ENCODE peak calls at places on chromosomes 13 and 19, in four cellular contexts. R is GM12878, C is H1, G is K562. O is an unnamed sample.

GRCh38 chr19:9538183-9539058 is at the start of gene ZNF426:
- DNase-seq in R (peak), C (peak), G (peak), O (peak)

GRCh38 chr13:39347926-39348901 is 254.8 kb downstream of the LHFPL6 start:
- DNase-seq in R (no peak), C (peak), G (no peak), O (no peak)

GRCh38 chr19:51514866-51515481 is 13.4 kb upstream of the SIGLEC12 start:
- DNase-seq in R (peak), C (no peak), G (peak), O (peak)

GRCh38 chr19:32174386-32175113 is 170.9 kb upstream of the ZNF507 start:
- DNase-seq in R (no peak), C (peak), G (no peak), O (no peak)

GRCh38 chr13:99205621-99206220 is 5.1 kb downstream of the UBAC2 start:
- DNase-seq in R (no peak), C (peak), G (no peak), O (no peak)

GRCh38 chr19:41415154-41415571 is 12.0 kb downstream of the B3GNT8 start:
- DNase-seq in R (no peak), C (no peak), G (no peak), O (no peak)

GRCh38 chr13:32746474-32746873 is 160.2 kb downstream of the PDS5B start:
- DNase-seq in R (no peak), C (no peak), G (no peak), O (no peak)

GRCh38 chr13:30346789-30347167 is 39.4 kb upstream of the KATNAL1 start:
- DNase-seq in R (no peak), C (no peak), G (no peak), O (no peak)

GRCh38 chr19:42166336-42166735 is 34.1 kb upstream of the POU2F2 start:
- DNase-seq in R (no peak), C (no peak), G (no peak), O (no peak)

GRCh38 chr13:49641810-49642291 is 13.5 kb downstream of the ARL11 start:
- DNase-seq in R (no peak), C (no peak), G (peak), O (no peak)

GRCh38 chr13:20119960-20120359 is 40.9 kb downstream of the GJA3 start:
- DNase-seq in R (no peak), C (no peak), G (no peak), O (no peak)

GRCh38 chr19:19997656-19998268 is 41.5 kb downstream of the ZNF682 start:
- DNase-seq in R (no peak), C (peak), G (peak), O (no peak)
- TF ChIP-seq CBX5 in R (no peak), C (no peak), G (no peak), O (no peak)

DNA sequence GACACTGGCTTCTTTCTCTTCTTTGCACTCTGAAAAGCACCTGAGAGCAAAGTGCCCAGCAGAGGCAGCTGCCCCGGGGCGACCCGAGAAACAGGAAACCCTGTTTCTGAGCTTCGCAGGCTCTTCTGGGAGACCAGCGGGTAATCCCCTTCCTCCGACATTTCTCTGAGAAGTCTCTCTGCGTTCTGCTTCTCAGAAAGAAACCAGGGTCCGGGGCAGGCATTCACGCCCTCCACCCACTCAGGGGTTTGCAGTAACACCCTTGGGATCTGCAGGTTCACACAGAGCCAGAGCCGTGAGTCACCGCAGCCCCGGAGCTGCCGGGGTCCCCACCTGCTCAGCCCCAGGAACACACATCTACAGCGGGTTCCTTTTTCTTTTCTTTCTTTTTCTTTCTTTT is 86.0 kb downstream of the GADD45B start:
- DNase-seq in R (peak), C (no peak), G (no peak), O (no peak)
- TF ChIP-seq CBX5 in R (peak), C (no peak), G (no peak), O (no peak)

GRCh38 chr19:53992211-53992610 is 774 bp downstream of the CACNG6 start:
- DNase-seq in R (no peak), C (no peak), G (no peak), O (no peak)

GRCh38 chr19:53992815-53993214 is 1.4 kb downstream of the CACNG6 start:
- DNase-seq in R (no peak), C (no peak), G (no peak), O (no peak)

GRCh38 chr19:53993448-53993847 is 2.0 kb downstream of the CACNG6 start:
- DNase-seq in R (no peak), C (no peak), G (no peak), O (no peak)

GRCh38 chr19:53989600-53990533 is 1.6 kb upstream of the CACNG6 start:
- DNase-seq in R (no peak), C (no peak), G (no peak), O (no peak)

GRCh38 chr19:53991224-53992113 is at the start of gene CACNG6:
- DNase-seq in R (no peak), C (peak), G (peak), O (no peak)
- TF ChIP-seq CBX5 in R (no peak), C (no peak), G (no peak), O (no peak)

DNA sequence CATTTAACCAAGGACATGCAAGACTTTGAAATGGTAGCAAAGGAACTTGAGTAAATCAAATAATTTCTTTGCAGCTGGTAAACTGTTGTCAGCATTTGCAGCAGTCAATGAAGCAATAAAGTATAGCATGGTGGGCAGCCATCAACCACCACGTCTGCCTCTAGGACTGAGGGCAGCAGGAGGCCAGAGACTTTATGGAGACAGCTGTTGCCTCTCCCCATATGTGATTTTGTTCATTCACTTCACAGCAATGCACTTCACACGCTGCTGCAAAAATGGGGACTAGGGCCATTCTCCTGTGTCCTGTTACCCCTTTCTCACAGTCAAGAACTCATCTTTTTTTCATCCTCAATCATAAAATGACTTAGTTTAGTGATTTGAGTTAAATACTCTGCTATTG is 51.3 kb upstream of the PCDH9 start:
- DNase-seq in R (no peak), C (no peak), G (no peak), O (no peak)
- TF ChIP-seq CBX5 in R (no peak), C (no peak), G (no peak), O (no peak)

GRCh38 chr19:55451522-55452380 is 8.7 kb upstream of the SHISA7 start:
- DNase-seq in R (no peak), C (peak), G (peak), O (no peak)
- TF ChIP-seq CBX5 in R (no peak), C (no peak), G (no peak), O (no peak)

DNA sequence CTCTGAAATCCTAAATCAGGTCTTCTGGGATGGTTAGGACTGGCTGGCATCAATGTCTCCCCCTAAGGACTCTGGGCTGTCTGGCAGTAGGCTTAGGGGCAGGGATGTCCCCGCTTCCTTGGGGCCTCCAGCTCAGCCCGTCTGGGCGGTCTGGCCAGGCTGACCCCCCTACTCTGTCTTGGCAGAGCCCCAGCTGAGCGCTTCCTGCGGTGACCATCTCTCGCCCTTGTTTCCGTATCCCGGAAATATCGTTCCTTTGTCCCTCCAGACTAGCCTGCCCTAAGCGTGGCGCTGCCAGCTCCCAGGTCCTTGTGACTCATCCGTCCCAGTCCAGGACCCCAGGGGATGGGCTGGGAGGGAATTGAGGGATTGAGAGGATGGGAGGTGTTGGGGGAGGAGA is 11.3 kb downstream of the GTPBP3 start:
- DNase-seq in R (no peak), C (peak), G (peak), O (peak)
- TF ChIP-seq CBX5 in R (no peak), C (no peak), G (no peak), O (no peak)

GRCh38 chr13:79490326-79490725 is 9.4 kb downstream of the NDFIP2 start:
- DNase-seq in R (no peak), C (no peak), G (no peak), O (no peak)

GRCh38 chr13:79485451-79485850 is 4.5 kb downstream of the NDFIP2 start:
- DNase-seq in R (no peak), C (no peak), G (no peak), O (no peak)

GRCh38 chr13:79485014-79485441 is 4.1 kb downstream of the NDFIP2 start:
- DNase-seq in R (no peak), C (no peak), G (no peak), O (peak)

GRCh38 chr13:79483302-79483701 is 2.3 kb downstream of the NDFIP2 start:
- DNase-seq in R (no peak), C (no peak), G (no peak), O (no peak)

GRCh38 chr13:79486433-79487188 is 5.7 kb downstream of the NDFIP2 start:
- DNase-seq in R (no peak), C (no peak), G (no peak), O (no peak)
- TF ChIP-seq CBX5 in R (no peak), C (no peak), G (no peak), O (no peak)

DNA sequence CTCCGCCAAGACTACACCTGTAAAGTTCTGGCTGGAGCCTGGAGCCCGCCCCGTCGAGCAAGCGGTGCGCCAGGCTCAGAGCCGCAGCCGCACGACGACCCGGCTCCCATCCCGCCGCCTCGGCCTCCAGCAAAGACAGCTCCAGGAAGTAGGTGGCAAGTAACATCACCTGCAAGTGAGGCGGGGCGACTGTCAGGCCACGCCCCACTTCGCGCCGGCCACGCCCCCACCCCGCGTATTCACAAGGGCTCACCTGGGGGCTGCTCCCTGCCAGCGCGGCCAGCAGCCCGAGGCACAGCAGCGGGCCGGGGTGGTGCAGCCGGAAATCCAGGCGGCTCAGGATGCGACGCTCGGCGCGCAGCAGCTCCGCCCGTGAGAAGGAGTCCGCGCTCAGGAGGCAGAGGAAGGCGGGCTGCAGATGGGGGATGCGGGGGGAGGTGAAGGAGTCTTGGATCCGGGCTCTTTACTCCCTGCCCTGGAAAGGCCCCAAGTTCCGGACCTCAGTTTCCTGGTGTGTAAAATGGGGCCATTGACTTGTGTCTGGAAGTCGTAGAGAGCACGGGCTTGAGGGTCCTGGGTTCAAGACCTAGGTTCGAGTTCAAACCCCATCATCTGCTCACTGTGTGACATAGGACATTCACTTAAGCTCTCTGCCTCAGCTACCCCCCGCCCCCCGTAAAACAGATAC is 3.2 kb downstream of the CCNP start:
- DNase-seq in R (no peak), C (peak), G (no peak), O (no peak)
- TF ChIP-seq CBX5 in R (no peak), C (no peak), G (no peak), O (no peak)

O was measured in HepG2.